ENCODE peak calls at places on chromosomes 4 and X, in ten cellular contexts. T is AG09319, U is fibroblast of lung, R is adipocyte, G is LNCaP clone FGC, S is AML-193, B is GM20000, P is NCI-H1092, E is DMS79 treated with DMSO at 0.1 percent for 48 hours, L is SHP77 treated with DMSO at 0.1 percent for 48 hours. Z is an unnamed sample.

GRCh38 chrX:6761251-6761650 is 226.3 kb upstream of the VCX3A start:
- DNase-seq in R (no peak), B (no peak), E (no peak), G (no peak), T (no peak), U (no peak), P (no peak), L (no peak), S (no peak), Z (no peak)

GRCh38 chr4:138241281-138242075 is 671 bp downstream of the SLC7A11 start:
- DNase-seq in U (peak; percentile 56), L (no peak), P (no peak), E (peak; percentile 17), G (no peak), T (no peak), B (no peak), R (peak; percentile 67), S (no peak), Z (peak; percentile 71)

GRCh38 chrX:41178201-41178600 is 93.0 kb downstream of the USP9X start:
- DNase-seq in P (no peak), U (no peak), E (no peak), B (no peak), S (no peak), L (no peak), T (no peak), R (no peak), G (no peak), Z (no peak)

GRCh38 chr4:101163936-101164335 is 183.4 kb downstream of the PPP3CA start:
- DNase-seq in E (no peak), P (no peak), B (no peak), T (no peak), G (no peak), R (no peak), S (no peak), U (peak; percentile 42), L (no peak), Z (no peak)

GRCh38 chr4:1413221-1413663 is 7.0 kb upstream of the NKX1-1 start:
- DNase-seq in T (no peak), E (no peak), S (no peak), R (no peak), P (no peak), L (no peak), B (peak; percentile 35), G (no peak), U (no peak), Z (no peak)

GRCh38 chrX:7996414-7996813 is 69.2 kb upstream of the PNPLA4 start:
- DNase-seq in P (peak; percentile 31), T (no peak), L (peak; percentile 20), B (peak; percentile 32), G (no peak), E (peak; percentile 16), U (peak; percentile 17), S (peak; percentile 23), R (peak; percentile 61), Z (peak; percentile 1)

GRCh38 chr4:1061747-1062146 is 50.3 kb downstream of the FGFRL1 start:
- DNase-seq in R (no peak), T (no peak), L (no peak), U (no peak), E (no peak), P (no peak), S (no peak), G (no peak), B (no peak), Z (no peak)

GRCh38 chrX:153903238-153903980 is 1.1 kb upstream of the AVPR2 start:
- DNase-seq in L (no peak), R (no peak), S (no peak), P (no peak), G (no peak), T (no peak), U (no peak), B (no peak), E (no peak), Z (no peak)

GRCh38 chr4:87975466-87975865 is at the start of gene SPP1:
- DNase-seq in L (peak; percentile 78), U (peak; percentile 68), R (peak; percentile 4), G (no peak), S (peak; percentile 65), P (no peak), E (no peak), T (no peak), B (peak; percentile 9), Z (no peak)

GRCh38 chrX:2316534-2316933 is 184.2 kb downstream of the DHRSX start:
- DNase-seq in E (no peak), T (no peak), S (no peak), U (peak; percentile 42), B (no peak), P (no peak), L (no peak), G (no peak), R (no peak), Z (no peak)

GRCh38 chr4:71607780-71608673 is 175.9 kb downstream of the GC start:
- DNase-seq in T (no peak), L (no peak), B (no peak), R (peak; percentile 57), E (no peak), G (peak; percentile 14), U (peak; percentile 78), P (no peak), S (no peak), Z (no peak)

GRCh38 chrX:118396113-118396512 is 50.2 kb downstream of the WDR44 start:
- DNase-seq in G (no peak), P (no peak), L (no peak), R (peak; percentile 52), S (no peak), T (no peak), U (no peak), E (no peak), B (no peak), Z (peak; percentile 53)

Z was measured in fibroblast of gingiva.